ENCODE peak calls at places on chromosome 15, in seven cellular contexts. One of them, this sample, is unnamed.

GRCh38 chr15:47437492-47437891 is 279.8 kb upstream of the SEMA6D start:
- DNase-seq in CD8-positive, alpha-beta T cell: no peak
- DNase-seq in Right ventricle myocardium inferior: no peak
- DNase-seq in stimulated activated CD4-positive, alpha-beta T cell treated with anti-CD3 and anti-CD28 coated beads, Interleukin-12 subunit alpha, Interleukin-12 subunit beta, amount 100 ng/mL, for 4 hours: no peak
- DNase-seq in mesendoderm: peak
- DNase-seq in MCF 10A: no peak
- DNase-seq in WTC11: no peak
- DNase-seq in this sample: no peak

GRCh38 chr15:77416954-77417353 is 3.0 kb downstream of the PEAK1 start:
- DNase-seq in CD8-positive, alpha-beta T cell: no peak
- DNase-seq in Right ventricle myocardium inferior: no peak
- DNase-seq in stimulated activated CD4-positive, alpha-beta T cell treated with anti-CD3 and anti-CD28 coated beads, Interleukin-12 subunit alpha, Interleukin-12 subunit beta, amount 100 ng/mL, for 4 hours: no peak
- DNase-seq in mesendoderm: peak
- DNase-seq in MCF 10A: peak
- DNase-seq in WTC11: no peak
- DNase-seq in this sample: no peak

GRCh38 chr15:64105113-64105704 is 9.4 kb downstream of the SNX1 start:
- DNase-seq in CD8-positive, alpha-beta T cell: no peak
- DNase-seq in Right ventricle myocardium inferior: no peak
- DNase-seq in stimulated activated CD4-positive, alpha-beta T cell treated with anti-CD3 and anti-CD28 coated beads, Interleukin-12 subunit alpha, Interleukin-12 subunit beta, amount 100 ng/mL, for 4 hours: no peak
- DNase-seq in mesendoderm: no peak
- DNase-seq in MCF 10A: peak
- DNase-seq in WTC11: no peak
- DNase-seq in this sample: no peak

GRCh38 chr15:67820992-67821783 is 4.1 kb upstream of the SKOR1 start:
- DNase-seq in CD8-positive, alpha-beta T cell: no peak
- DNase-seq in Right ventricle myocardium inferior: peak
- DNase-seq in stimulated activated CD4-positive, alpha-beta T cell treated with anti-CD3 and anti-CD28 coated beads, Interleukin-12 subunit alpha, Interleukin-12 subunit beta, amount 100 ng/mL, for 4 hours: no peak
- DNase-seq in mesendoderm: peak
- DNase-seq in MCF 10A: peak
- DNase-seq in WTC11: peak
- DNase-seq in this sample: peak

GRCh38 chr15:66948294-66948693 is 117.1 kb upstream of the SMAD3 start:
- DNase-seq in CD8-positive, alpha-beta T cell: no peak
- DNase-seq in Right ventricle myocardium inferior: no peak
- DNase-seq in stimulated activated CD4-positive, alpha-beta T cell treated with anti-CD3 and anti-CD28 coated beads, Interleukin-12 subunit alpha, Interleukin-12 subunit beta, amount 100 ng/mL, for 4 hours: no peak
- DNase-seq in mesendoderm: peak
- DNase-seq in MCF 10A: peak
- DNase-seq in WTC11: no peak
- DNase-seq in this sample: no peak

GRCh38 chr15:44101944-44102343 is 93.1 kb downstream of the FRMD5 start:
- DNase-seq in CD8-positive, alpha-beta T cell: no peak
- DNase-seq in Right ventricle myocardium inferior: no peak
- DNase-seq in stimulated activated CD4-positive, alpha-beta T cell treated with anti-CD3 and anti-CD28 coated beads, Interleukin-12 subunit alpha, Interleukin-12 subunit beta, amount 100 ng/mL, for 4 hours: no peak
- DNase-seq in mesendoderm: peak
- DNase-seq in MCF 10A: peak
- DNase-seq in WTC11: no peak
- DNase-seq in this sample: no peak

GRCh38 chr15:82178061-82178460 is 84.5 kb downstream of the EFL1 start:
- DNase-seq in CD8-positive, alpha-beta T cell: no peak
- DNase-seq in Right ventricle myocardium inferior: no peak
- DNase-seq in stimulated activated CD4-positive, alpha-beta T cell treated with anti-CD3 and anti-CD28 coated beads, Interleukin-12 subunit alpha, Interleukin-12 subunit beta, amount 100 ng/mL, for 4 hours: no peak
- DNase-seq in mesendoderm: no peak
- DNase-seq in MCF 10A: peak
- DNase-seq in WTC11: no peak
- DNase-seq in this sample: no peak

GRCh38 chr15:34810455-34811146 is 15.3 kb upstream of the ACTC1 start:
- DNase-seq in CD8-positive, alpha-beta T cell: no peak
- DNase-seq in Right ventricle myocardium inferior: no peak
- DNase-seq in stimulated activated CD4-positive, alpha-beta T cell treated with anti-CD3 and anti-CD28 coated beads, Interleukin-12 subunit alpha, Interleukin-12 subunit beta, amount 100 ng/mL, for 4 hours: no peak
- DNase-seq in mesendoderm: peak
- DNase-seq in MCF 10A: peak
- DNase-seq in WTC11: no peak
- DNase-seq in this sample: no peak

GRCh38 chr15:39828374-39828931 is 45.8 kb upstream of the FSIP1 start:
- DNase-seq in CD8-positive, alpha-beta T cell: no peak
- DNase-seq in Right ventricle myocardium inferior: no peak
- DNase-seq in stimulated activated CD4-positive, alpha-beta T cell treated with anti-CD3 and anti-CD28 coated beads, Interleukin-12 subunit alpha, Interleukin-12 subunit beta, amount 100 ng/mL, for 4 hours: no peak
- DNase-seq in mesendoderm: peak
- DNase-seq in MCF 10A: peak
- DNase-seq in WTC11: no peak
- DNase-seq in this sample: peak

GRCh38 chr15:50127255-50127777 is 8.3 kb upstream of the ATP8B4 start:
- DNase-seq in CD8-positive, alpha-beta T cell: no peak
- DNase-seq in Right ventricle myocardium inferior: no peak
- DNase-seq in stimulated activated CD4-positive, alpha-beta T cell treated with anti-CD3 and anti-CD28 coated beads, Interleukin-12 subunit alpha, Interleukin-12 subunit beta, amount 100 ng/mL, for 4 hours: no peak
- DNase-seq in mesendoderm: no peak
- DNase-seq in MCF 10A: no peak
- DNase-seq in WTC11: no peak
- DNase-seq in this sample: no peak

GRCh38 chr15:89330119-89330518 is 4.5 kb downstream of the POLG start:
- DNase-seq in CD8-positive, alpha-beta T cell: no peak
- DNase-seq in Right ventricle myocardium inferior: no peak
- DNase-seq in stimulated activated CD4-positive, alpha-beta T cell treated with anti-CD3 and anti-CD28 coated beads, Interleukin-12 subunit alpha, Interleukin-12 subunit beta, amount 100 ng/mL, for 4 hours: no peak
- DNase-seq in mesendoderm: no peak
- DNase-seq in MCF 10A: no peak
- DNase-seq in WTC11: no peak
- DNase-seq in this sample: no peak

GRCh38 chr15:78492841-78493240 is 14.5 kb upstream of the HYKK start:
- DNase-seq in CD8-positive, alpha-beta T cell: no peak
- DNase-seq in Right ventricle myocardium inferior: no peak
- DNase-seq in stimulated activated CD4-positive, alpha-beta T cell treated with anti-CD3 and anti-CD28 coated beads, Interleukin-12 subunit alpha, Interleukin-12 subunit beta, amount 100 ng/mL, for 4 hours: no peak
- DNase-seq in mesendoderm: no peak
- DNase-seq in MCF 10A: no peak
- DNase-seq in WTC11: no peak
- DNase-seq in this sample: no peak

GRCh38 chr15:59918994-59919951 is 84.8 kb upstream of the FOXB1 start:
- DNase-seq in CD8-positive, alpha-beta T cell: no peak
- DNase-seq in Right ventricle myocardium inferior: no peak
- DNase-seq in stimulated activated CD4-positive, alpha-beta T cell treated with anti-CD3 and anti-CD28 coated beads, Interleukin-12 subunit alpha, Interleukin-12 subunit beta, amount 100 ng/mL, for 4 hours: peak
- DNase-seq in mesendoderm: no peak
- DNase-seq in MCF 10A: peak
- DNase-seq in WTC11: no peak
- DNase-seq in this sample: no peak

GRCh38 chr15:95770191-95770590 is 560.3 kb upstream of the NR2F2 start:
- DNase-seq in CD8-positive, alpha-beta T cell: no peak
- DNase-seq in Right ventricle myocardium inferior: no peak
- DNase-seq in stimulated activated CD4-positive, alpha-beta T cell treated with anti-CD3 and anti-CD28 coated beads, Interleukin-12 subunit alpha, Interleukin-12 subunit beta, amount 100 ng/mL, for 4 hours: no peak
- DNase-seq in mesendoderm: peak
- DNase-seq in MCF 10A: peak
- DNase-seq in WTC11: no peak
- DNase-seq in this sample: no peak

GRCh38 chr15:74312445-74313007 is 54.9 kb downstream of the CYP11A1 start:
- DNase-seq in CD8-positive, alpha-beta T cell: no peak
- DNase-seq in Right ventricle myocardium inferior: peak
- DNase-seq in stimulated activated CD4-positive, alpha-beta T cell treated with anti-CD3 and anti-CD28 coated beads, Interleukin-12 subunit alpha, Interleukin-12 subunit beta, amount 100 ng/mL, for 4 hours: no peak
- DNase-seq in mesendoderm: no peak
- DNase-seq in MCF 10A: no peak
- DNase-seq in WTC11: no peak
- DNase-seq in this sample: no peak

GRCh38 chr15:74038707-74039655 is 43.4 kb downstream of the GOLGA6A start:
- DNase-seq in CD8-positive, alpha-beta T cell: no peak
- DNase-seq in Right ventricle myocardium inferior: no peak
- DNase-seq in stimulated activated CD4-positive, alpha-beta T cell treated with anti-CD3 and anti-CD28 coated beads, Interleukin-12 subunit alpha, Interleukin-12 subunit beta, amount 100 ng/mL, for 4 hours: no peak
- DNase-seq in mesendoderm: no peak
- DNase-seq in MCF 10A: no peak
- DNase-seq in WTC11: no peak
- DNase-seq in this sample: peak

GRCh38 chr15:57477736-57478522 is 101.6 kb downstream of the CGNL1 start:
- DNase-seq in CD8-positive, alpha-beta T cell: no peak
- DNase-seq in Right ventricle myocardium inferior: no peak
- DNase-seq in stimulated activated CD4-positive, alpha-beta T cell treated with anti-CD3 and anti-CD28 coated beads, Interleukin-12 subunit alpha, Interleukin-12 subunit beta, amount 100 ng/mL, for 4 hours: no peak
- DNase-seq in mesendoderm: peak
- DNase-seq in MCF 10A: no peak
- DNase-seq in WTC11: no peak
- DNase-seq in this sample: peak

GRCh38 chr15:38130200-38130567 is 122.5 kb upstream of the SPRED1 start:
- DNase-seq in CD8-positive, alpha-beta T cell: no peak
- DNase-seq in Right ventricle myocardium inferior: no peak
- DNase-seq in stimulated activated CD4-positive, alpha-beta T cell treated with anti-CD3 and anti-CD28 coated beads, Interleukin-12 subunit alpha, Interleukin-12 subunit beta, amount 100 ng/mL, for 4 hours: no peak
- DNase-seq in mesendoderm: no peak
- DNase-seq in MCF 10A: peak
- DNase-seq in WTC11: no peak
- DNase-seq in this sample: no peak

GRCh38 chr15:55289011-55289572 is 521 bp downstream of the RAB27A start:
- DNase-seq in CD8-positive, alpha-beta T cell: no peak
- DNase-seq in Right ventricle myocardium inferior: peak
- DNase-seq in stimulated activated CD4-positive, alpha-beta T cell treated with anti-CD3 and anti-CD28 coated beads, Interleukin-12 subunit alpha, Interleukin-12 subunit beta, amount 100 ng/mL, for 4 hours: peak
- DNase-seq in mesendoderm: peak
- DNase-seq in MCF 10A: peak
- DNase-seq in WTC11: peak
- DNase-seq in this sample: peak

GRCh38 chr15:52804526-52805081 is 14.5 kb upstream of the ONECUT1 start:
- DNase-seq in CD8-positive, alpha-beta T cell: no peak
- DNase-seq in Right ventricle myocardium inferior: no peak
- DNase-seq in stimulated activated CD4-positive, alpha-beta T cell treated with anti-CD3 and anti-CD28 coated beads, Interleukin-12 subunit alpha, Interleukin-12 subunit beta, amount 100 ng/mL, for 4 hours: no peak
- DNase-seq in mesendoderm: peak
- DNase-seq in MCF 10A: no peak
- DNase-seq in WTC11: peak
- DNase-seq in this sample: peak

GRCh38 chr15:91864669-91865068 is 11.2 kb downstream of the SLCO3A1 start:
- DNase-seq in CD8-positive, alpha-beta T cell: no peak
- DNase-seq in Right ventricle myocardium inferior: no peak
- DNase-seq in stimulated activated CD4-positive, alpha-beta T cell treated with anti-CD3 and anti-CD28 coated beads, Interleukin-12 subunit alpha, Interleukin-12 subunit beta, amount 100 ng/mL, for 4 hours: no peak
- DNase-seq in mesendoderm: no peak
- DNase-seq in MCF 10A: no peak
- DNase-seq in WTC11: no peak
- DNase-seq in this sample: no peak